ENCODE peak calls at places on chromosomes 16 and 17, in eight cellular contexts. X is tibial nerve; J is Panc1; W is colonic mucosa; Y is coronary artery; A is Caco-2; B is CD8-positive, alpha-beta T cell; E is CD8-positive, alpha-beta memory T cell. D is an unnamed sample.

GRCh38 chr16:813916-814412 is 13.4 kb upstream of the GNG13 start:
- DNase-seq in X (no peak), J (no peak), W (no peak), Y (no peak), A (no peak), B (no peak), E (no peak), D (no peak)

GRCh38 chr17:69734656-69735055 is 320.2 kb downstream of the MAP2K6 start:
- DNase-seq in X (no peak), J (no peak), W (no peak), Y (no peak), A (no peak), B (no peak), E (no peak), D (no peak)

GRCh38 chr17:44913676-44914075 is 1.6 kb downstream of the GFAP start:
- DNase-seq in X (no peak), J (no peak), W (no peak), Y (no peak), A (no peak), B (no peak), E (no peak), D (no peak)

GRCh38 chr16:52405441-52405840 is 141.5 kb downstream of the TOX3 start:
- DNase-seq in X (no peak), J (no peak), W (no peak), Y (no peak), A (no peak), B (no peak), E (no peak), D (no peak)

GRCh38 chr16:59202463-59202862 is 468.3 kb upstream of the GOT2 start:
- DNase-seq in X (no peak), J (no peak), W (no peak), Y (no peak), A (no peak), B (no peak), E (no peak), D (no peak)

GRCh38 chr17:2030779-2031163 is 818 bp downstream of the DPH1 start:
- DNase-seq in X (no peak), J (no peak), W (no peak), Y (no peak), A (no peak), B (no peak), E (no peak), D (no peak)

GRCh38 chr17:50593321-50593720 is 32.8 kb downstream of the CACNA1G start:
- DNase-seq in X (no peak), J (no peak), W (no peak), Y (no peak), A (peak; percentile 77), B (no peak), E (no peak), D (no peak)

GRCh38 chr17:65177901-65178300 is 40.7 kb downstream of the RGS9 start:
- DNase-seq in X (no peak), J (no peak), W (no peak), Y (no peak), A (no peak), B (no peak), E (no peak), D (no peak)

GRCh38 chr16:2874584-2875362 is 8.2 kb upstream of the FLYWCH2 start:
- DNase-seq in X (peak; percentile 54), J (no peak), W (peak; percentile 79), Y (no peak), A (peak; percentile 66), B (peak; percentile 57), E (peak; percentile 60), D (peak; percentile 27)

GRCh38 chr16:84537431-84538151 is 33.1 kb upstream of the MEAK7 start:
- DNase-seq in X (no peak), J (no peak), W (no peak), Y (no peak), A (no peak), B (no peak), E (no peak), D (no peak)

GRCh38 chr16:27242868-27243590 is 25.5 kb downstream of the NSMCE1 start:
- DNase-seq in X (no peak), J (peak; percentile 85), W (no peak), Y (no peak), A (no peak), B (peak; percentile 46), E (no peak), D (no peak)

GRCh38 chr16:2973081-2973480 is 3.9 kb downstream of the PAQR4 start:
- DNase-seq in X (no peak), J (no peak), W (no peak), Y (no peak), A (no peak), B (no peak), E (no peak), D (no peak)

GRCh38 chr17:80492343-80493136 is 16.1 kb upstream of the NPTX1 start:
- DNase-seq in X (no peak), J (no peak), W (no peak), Y (no peak), A (no peak), B (no peak), E (no peak), D (no peak)

GRCh38 chr17:47949951-47950350 is 7.7 kb downstream of the PRR15L start:
- DNase-seq in X (no peak), J (no peak), W (peak; percentile 67), Y (no peak), A (no peak), B (no peak), E (no peak), D (no peak)
- H3K4me3 ChIP-seq in X (no peak overlapping the region), J (no peak overlapping the region), W (no peak overlapping the region), Y (no peak overlapping the region), A (no peak overlapping the region), B (peak overlapping the region; percentile 26), E (peak overlapping the region; percentile 61), D (no peak overlapping the region)

GRCh38 chr16:4402439-4403132 is 13.8 kb downstream of the CORO7 start:
- DNase-seq in X (peak; percentile 69), J (no peak), W (peak; percentile 82), Y (peak; percentile 87), A (peak; percentile 85), B (peak; percentile 57), E (peak; percentile 47), D (no peak)
- H3K4me3 ChIP-seq in X (no peak overlapping the region), J (no peak overlapping the region), W (no peak overlapping the region), Y (peak overlapping the region; percentile 51), A (no peak overlapping the region), B (no peak overlapping the region), E (no peak overlapping the region), D (no peak overlapping the region)

DNA sequence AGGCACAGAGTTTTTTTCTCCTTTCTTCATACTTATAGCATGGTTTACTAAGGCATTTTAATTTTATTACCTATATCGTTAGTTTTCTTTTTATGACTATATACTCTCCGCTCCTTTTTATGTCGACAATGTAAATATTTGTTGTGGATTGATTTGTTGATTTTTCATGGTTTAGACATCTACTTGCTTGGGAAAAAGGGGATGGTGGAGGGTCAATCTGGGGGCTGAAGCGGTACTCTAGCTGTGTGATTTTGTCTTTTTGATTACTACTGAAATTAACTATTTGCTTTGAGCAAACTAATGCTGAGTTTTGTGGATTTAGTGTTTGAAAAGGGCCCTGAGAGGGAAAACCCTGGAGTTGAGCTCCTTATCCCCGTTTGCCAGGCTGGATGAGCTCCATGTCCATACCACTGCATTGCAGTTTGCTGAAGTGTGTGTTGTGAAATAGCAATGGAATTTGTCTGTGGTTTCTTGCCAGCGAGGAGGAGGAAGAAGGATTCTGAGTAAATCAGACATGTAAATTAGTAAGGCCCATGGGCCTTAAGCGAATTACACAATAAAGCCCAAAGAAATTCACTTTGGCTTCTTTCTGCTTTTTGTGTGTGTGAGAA is 72.0 kb downstream of the FTO start:
- DNase-seq in X (no peak), J (no peak), W (peak; percentile 62), Y (no peak), A (peak; percentile 77), B (no peak), E (no peak), D (peak; percentile 61)
- H3K4me3 ChIP-seq in X (no peak overlapping the region), J (no peak overlapping the region), W (no peak overlapping the region), Y (no peak overlapping the region), A (no peak overlapping the region), B (no peak overlapping the region), E (no peak overlapping the region), D (no peak overlapping the region)

DNA sequence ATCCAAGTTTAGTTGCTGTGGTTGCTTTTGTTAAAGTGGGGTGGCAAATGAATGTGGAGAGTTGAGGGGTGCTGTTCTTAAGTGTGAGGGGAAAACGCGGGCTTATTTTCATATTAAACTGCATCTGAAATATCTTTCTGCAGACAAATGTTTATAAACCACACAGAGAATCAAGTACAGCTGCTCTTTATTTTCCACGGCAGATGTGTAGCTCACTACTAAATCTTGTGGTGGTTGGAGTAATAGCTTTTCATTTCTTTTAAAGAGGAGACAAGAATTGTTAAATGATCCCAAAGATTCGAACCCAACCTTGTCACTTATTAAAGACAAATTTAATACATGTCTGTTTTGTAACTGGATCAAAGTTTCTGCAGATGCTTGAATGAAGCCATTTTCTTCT is 2.1 kb downstream of the CLTC start:
- DNase-seq in X (no peak), J (no peak), W (no peak), Y (no peak), A (no peak), B (no peak), E (no peak), D (no peak)
- H3K4me3 ChIP-seq in X (no peak overlapping the region), J (peak overlapping the region; percentile 98), W (peak overlapping the region; percentile 62), Y (peak overlapping the region; percentile 93), A (peak overlapping the region; percentile 99), B (no peak overlapping the region), E (no peak overlapping the region), D (peak overlapping the region; percentile 97)

GRCh38 chr16:66937725-66938337 is 2.5 kb downstream of the CES2 start:
- DNase-seq in X (no peak), J (no peak), W (no peak), Y (no peak), A (no peak), B (no peak), E (no peak), D (no peak)
- H3K4me3 ChIP-seq in X (no peak overlapping the region), J (no peak overlapping the region), W (no peak overlapping the region), Y (no peak overlapping the region), A (no peak overlapping the region), B (no peak overlapping the region), E (no peak overlapping the region), D (no peak overlapping the region)

GRCh38 chr16:54290203-54291106 is 3.9 kb upstream of the IRX3 start:
- DNase-seq in X (no peak), J (no peak), W (no peak), Y (no peak), A (no peak), B (no peak), E (no peak), D (no peak)
- H3K4me3 ChIP-seq in X (no peak overlapping the region), J (no peak overlapping the region), W (no peak overlapping the region), Y (peak overlapping the region; percentile 64), A (no peak overlapping the region), B (no peak overlapping the region), E (no peak overlapping the region), D (no peak overlapping the region)

GRCh38 chr16:57800213-57801097 is 1.8 kb downstream of the KIFC3 start:
- DNase-seq in X (no peak), J (no peak), W (no peak), Y (no peak), A (no peak), B (no peak), E (no peak), D (no peak)
- H3K4me3 ChIP-seq in X (no peak overlapping the region), J (peak overlapping the region; percentile 54), W (no peak overlapping the region), Y (peak overlapping the region; percentile 74), A (no peak overlapping the region), B (no peak overlapping the region), E (no peak overlapping the region), D (peak overlapping the region; percentile 79)

D was measured in HFF-Myc.